ENCODE peak calls at places on chromosomes 3 and 15, in six cellular contexts. T is heart right ventricle, H is A673, L is tibial artery, U is breast epithelium, G is astrocyte. R is an unnamed sample. For H3K36me3, the result is how much of the 10 kb centered on the place peaks cover.

GRCh38 chr3:186983372-186984058 is 53.2 kb downstream of the ST6GAL1 start:
- DNase-seq in T (no peak), H (no peak), L (no peak), U (no peak), G (no peak), R (no peak)

GRCh38 chr15:80942746-80943565 is 46.7 kb downstream of the MESD start:
- DNase-seq in T (no peak), H (no peak), L (peak), U (peak), G (peak), R (no peak)

GRCh38 chr3:177777699-177778098 is 580.4 kb upstream of the TBL1XR1 start:
- DNase-seq in T (peak), H (peak), L (peak), U (no peak), G (no peak), R (no peak)

GRCh38 chr3:124780356-124780755 is 50.1 kb downstream of the UMPS start:
- DNase-seq in T (peak), H (no peak), L (peak), U (peak), G (peak), R (peak)

GRCh38 chr3:126696701-126697267 is 7.3 kb upstream of the CHCHD6 start:
- DNase-seq in T (no peak), H (no peak), L (no peak), U (no peak), G (no peak), R (no peak)

GRCh38 chr15:93165737-93166136 is 76.7 kb upstream of the RGMA start:
- DNase-seq in T (no peak), H (no peak), L (no peak), U (no peak), G (no peak), R (no peak)

GRCh38 chr15:70492240-70493177 is 270.8 kb downstream of the UACA start:
- DNase-seq in T (peak), H (no peak), L (no peak), U (no peak), G (peak), R (no peak)

GRCh38 chr15:20340931-20341661 is 200.5 kb downstream of the GOLGA6L6 start:
- DNase-seq in T (peak), H (no peak), L (peak), U (peak), G (no peak), R (peak)

GRCh38 chr15:71806452-71806931 is 3.9 kb upstream of the NR2E3 start:
- DNase-seq in T (no peak), H (peak), L (no peak), U (no peak), G (peak), R (no peak)

GRCh38 chr3:30770387-30770786 is 124.1 kb downstream of the GADL1 start:
- DNase-seq in T (no peak), H (no peak), L (peak), U (no peak), G (peak), R (peak)

DNA sequence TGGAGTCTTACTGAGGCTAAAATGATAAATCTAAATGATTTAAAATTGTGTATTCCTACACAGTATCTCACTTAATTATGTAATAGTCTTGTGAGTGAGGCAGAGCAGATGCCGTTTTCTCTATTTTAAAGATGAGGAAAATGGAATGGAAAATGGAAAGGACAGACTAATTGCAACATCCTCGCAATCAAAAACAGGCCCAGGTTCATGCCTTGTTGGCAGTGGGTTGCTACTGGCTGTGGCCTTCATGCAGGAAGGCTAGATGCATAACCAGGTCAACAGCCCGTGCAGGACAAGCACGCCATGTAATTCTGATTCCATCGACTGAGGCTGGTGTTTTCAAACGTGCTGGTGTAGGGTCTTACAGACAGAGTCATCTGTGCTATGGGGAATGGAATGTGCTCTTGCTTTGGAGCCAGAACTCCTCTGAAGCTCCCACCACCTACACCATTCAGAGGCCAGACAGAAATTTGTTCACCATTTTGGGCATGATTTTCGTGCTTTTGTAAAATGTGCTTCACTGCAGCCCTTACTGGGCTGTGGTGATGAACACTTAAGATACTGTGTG is 37.9 kb downstream of the MLH1 start:
- DNase-seq in T (no peak), H (no peak), L (no peak), U (no peak), G (peak), R (no peak)
- H3K36me3 ChIP-seq in T (under half), H (half or more), L (under half), U (under half), G (under half), R (under half)

GRCh38 chr3:123153821-123154323 is 47.9 kb upstream of the SEC22A start:
- DNase-seq in T (no peak), H (no peak), L (no peak), U (no peak), G (no peak), R (no peak)

GRCh38 chr3:123154346-123154985 is 47.3 kb upstream of the SEC22A start:
- DNase-seq in T (no peak), H (no peak), L (no peak), U (no peak), G (no peak), R (no peak)

GRCh38 chr3:123156276-123156995 is 45.3 kb upstream of the SEC22A start:
- DNase-seq in T (no peak), H (no peak), L (no peak), U (no peak), G (no peak), R (no peak)

GRCh38 chr3:123157209-123157597 is 44.5 kb upstream of the SEC22A start:
- DNase-seq in T (no peak), H (no peak), L (no peak), U (no peak), G (no peak), R (no peak)

DNA sequence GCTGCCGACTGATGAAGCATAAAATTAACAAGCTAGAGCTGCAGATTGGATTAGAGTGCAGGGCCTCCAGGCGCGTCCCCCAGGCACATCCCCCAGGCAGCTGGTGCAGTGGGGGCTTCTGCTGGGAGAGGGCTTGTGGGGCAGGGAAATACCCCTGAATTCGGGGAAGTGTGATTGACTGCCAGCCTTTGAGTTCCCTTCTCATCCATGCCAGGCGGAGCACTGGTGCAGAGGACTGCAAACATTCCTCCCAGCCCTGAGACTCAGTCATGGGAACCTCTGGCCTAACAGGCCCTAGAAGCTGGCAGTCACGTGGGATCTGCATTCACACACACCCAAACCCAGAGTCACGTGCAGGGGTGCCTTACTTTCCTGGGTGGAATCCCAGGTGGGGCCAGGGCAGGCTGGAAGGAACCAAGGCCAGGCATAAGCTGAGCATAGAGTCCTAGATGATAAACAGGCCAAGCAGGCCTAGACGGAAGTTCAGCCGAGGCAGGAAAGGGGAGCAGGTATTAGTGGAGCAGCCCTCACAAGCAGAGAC is 46.2 kb upstream of the SEC22A start:
- DNase-seq in T (no peak), H (no peak), L (no peak), U (no peak), G (no peak), R (no peak)
- H3K27ac ChIP-seq in T (no peak), H (no peak), L (no peak), U (no peak), G (no peak), R (no peak)

GRCh38 chr3:53122255-53122932 is 7.8 kb downstream of the RFT1 start:
- DNase-seq in T (no peak), H (no peak), L (no peak), U (no peak), G (no peak), R (no peak)
- H3K36me3 ChIP-seq in T (half or more), H (under half), L (half or more), U (under half), G (under half), R (under half)

GRCh38 chr3:169390310-169390731 is 273.2 kb downstream of the MECOM start:
- DNase-seq in T (no peak), H (peak), L (no peak), U (no peak), G (peak), R (no peak)
- H3K27ac ChIP-seq in T (no peak), H (no peak), L (no peak), U (no peak), G (no peak), R (peak)

GRCh38 chr3:48572517-48572916 is 8.9 kb upstream of the UCN2 start:
- DNase-seq in T (no peak), H (no peak), L (no peak), U (no peak), G (no peak), R (no peak)

GRCh38 chr3:48571938-48572337 is 8.4 kb upstream of the UCN2 start:
- DNase-seq in T (no peak), H (no peak), L (no peak), U (no peak), G (no peak), R (no peak)

GRCh38 chr3:48573973-48574585 is 10.5 kb upstream of the UCN2 start:
- DNase-seq in T (no peak), H (no peak), L (no peak), U (no peak), G (no peak), R (no peak)

GRCh38 chr3:48576647-48577046 is 13.1 kb upstream of the UCN2 start:
- DNase-seq in T (no peak), H (no peak), L (no peak), U (no peak), G (no peak), R (no peak)

GRCh38 chr3:48575366-48575765 is 11.8 kb upstream of the UCN2 start:
- DNase-seq in T (no peak), H (no peak), L (no peak), U (no peak), G (no peak), R (no peak)
- H3K36me3 ChIP-seq in T (under half), H (under half), L (under half), U (under half), G (under half), R (under half)

GRCh38 chr3:9866639-9867038 is 13.4 kb downstream of the CIDEC start:
- DNase-seq in T (no peak), H (no peak), L (peak), U (no peak), G (peak), R (peak)

GRCh38 chr3:9861626-9862130 is 17.9 kb upstream of the RPUSD3 start:
- DNase-seq in T (no peak), H (no peak), L (no peak), U (no peak), G (no peak), R (no peak)

GRCh38 chr3:9859530-9860025 is 15.8 kb upstream of the RPUSD3 start:
- DNase-seq in T (no peak), H (no peak), L (no peak), U (no peak), G (no peak), R (no peak)

GRCh38 chr3:9861201-9861600 is 17.4 kb upstream of the RPUSD3 start:
- DNase-seq in T (no peak), H (no peak), L (no peak), U (no peak), G (no peak), R (no peak)

DNA sequence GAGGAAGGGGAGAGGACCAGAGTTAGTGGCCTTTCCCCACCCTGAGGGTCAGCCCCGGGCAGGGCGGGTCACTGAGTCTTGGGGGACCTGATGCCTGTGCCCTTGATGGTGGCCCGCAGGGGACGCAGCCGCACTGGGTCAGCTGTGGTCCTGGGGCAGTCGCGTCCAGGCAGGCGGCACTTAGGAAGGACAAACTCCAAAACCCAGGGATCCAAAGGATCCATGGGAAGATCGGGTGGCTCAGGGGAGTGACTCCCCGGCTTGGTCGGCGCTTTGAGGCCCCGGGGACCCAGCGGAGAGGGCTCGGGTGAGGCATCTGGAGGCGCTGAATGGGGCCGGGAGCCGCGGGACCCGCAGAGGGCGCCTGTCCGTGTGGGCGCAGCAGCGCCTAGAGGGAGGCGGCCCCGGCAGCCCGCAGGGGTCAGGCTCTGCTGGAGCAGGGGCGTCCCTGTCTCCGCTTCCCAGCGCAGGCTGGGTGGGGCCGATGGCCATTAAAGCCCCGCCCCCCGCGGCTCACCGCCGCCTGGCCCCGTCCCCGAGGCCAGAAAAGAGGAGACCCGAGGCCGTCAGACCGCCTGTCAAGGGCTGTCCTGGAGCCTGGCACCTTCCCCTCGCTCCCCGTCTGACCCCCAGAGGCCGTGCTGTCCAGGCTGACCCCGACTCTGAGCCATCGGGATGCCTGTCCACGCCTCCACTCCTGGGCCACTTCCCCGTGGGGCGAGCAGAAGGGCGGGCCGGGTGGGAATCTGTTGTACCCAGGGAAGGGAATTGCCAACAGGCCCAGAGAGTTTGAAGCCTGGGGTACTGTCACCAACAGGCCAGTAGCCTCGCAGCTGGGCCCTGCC is 17.4 kb downstream of the CIDEC start:
- DNase-seq in T (peak), H (no peak), L (no peak), U (no peak), G (no peak), R (peak)
- H3K27ac ChIP-seq in T (no peak), H (no peak), L (peak), U (peak), G (no peak), R (no peak)

DNA sequence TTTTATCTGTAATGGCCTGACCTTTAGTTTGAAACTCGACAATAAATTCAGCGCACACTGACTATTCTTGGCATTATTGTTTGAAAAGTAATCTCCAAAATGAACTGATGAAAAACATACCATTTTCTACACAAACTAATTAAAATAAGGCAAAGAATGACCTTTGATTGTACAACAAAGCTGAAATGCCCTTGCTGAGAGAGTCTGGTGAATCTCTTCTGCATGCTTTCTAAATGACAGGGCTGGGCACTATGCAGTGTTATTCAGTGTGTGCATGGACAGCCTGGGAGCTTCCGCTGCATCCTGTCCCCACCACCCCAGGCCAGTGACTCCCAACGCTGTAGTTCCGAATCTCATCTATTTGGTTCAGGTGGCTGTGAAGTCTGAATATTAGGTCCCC is 530.8 kb downstream of the FOXP1 start:
- DNase-seq in T (no peak), H (no peak), L (no peak), U (no peak), G (no peak), R (no peak)
- H3K36me3 ChIP-seq in T (under half), H (under half), L (under half), U (under half), G (under half), R (under half)

R was measured in aorta.